ENCODE peak calls at places on chromosomes 4 and X, in six cellular contexts. One of them, this sample, is unnamed.

GRCh38 chrX:37353646-37354045 is 4.5 kb downstream of the PRRG1 start:
- DNase-seq in pancreas: no peak
- DNase-seq in right cardiac atrium: no peak
- DNase-seq in mesendoderm: no peak
- DNase-seq in HL-60: no peak
- DNase-seq in CD4-positive, alpha-beta memory T cell: no peak
- DNase-seq in this sample: no peak

GRCh38 chr4:182495986-182496385 is 252.8 kb downstream of the TENM3 start:
- DNase-seq in pancreas: no peak
- DNase-seq in right cardiac atrium: no peak
- DNase-seq in mesendoderm: no peak
- DNase-seq in HL-60: no peak
- DNase-seq in CD4-positive, alpha-beta memory T cell: no peak
- DNase-seq in this sample: no peak

GRCh38 chr4:48340276-48340904 is 939 bp upstream of the SLAIN2 start:
- DNase-seq in pancreas: no peak
- DNase-seq in right cardiac atrium: no peak
- DNase-seq in mesendoderm: peak
- DNase-seq in HL-60: peak
- DNase-seq in CD4-positive, alpha-beta memory T cell: no peak
- DNase-seq in this sample: no peak

GRCh38 chrX:21926527-21927278 is 13.8 kb upstream of the SMS start:
- DNase-seq in pancreas: no peak
- DNase-seq in right cardiac atrium: no peak
- DNase-seq in mesendoderm: peak
- DNase-seq in HL-60: no peak
- DNase-seq in CD4-positive, alpha-beta memory T cell: no peak
- DNase-seq in this sample: no peak

GRCh38 chrX:36978886-36979285 is 29.3 kb upstream of the FAM47C start:
- DNase-seq in pancreas: no peak
- DNase-seq in right cardiac atrium: no peak
- DNase-seq in mesendoderm: no peak
- DNase-seq in HL-60: no peak
- DNase-seq in CD4-positive, alpha-beta memory T cell: no peak
- DNase-seq in this sample: no peak

GRCh38 chr4:41670530-41670929 is 78.0 kb downstream of the PHOX2B start:
- DNase-seq in pancreas: peak
- DNase-seq in right cardiac atrium: no peak
- DNase-seq in mesendoderm: no peak
- DNase-seq in HL-60: no peak
- DNase-seq in CD4-positive, alpha-beta memory T cell: no peak
- DNase-seq in this sample: no peak

GRCh38 chr4:26885912-26886274 is 25.3 kb downstream of the STIM2 start:
- DNase-seq in pancreas: no peak
- DNase-seq in right cardiac atrium: no peak
- DNase-seq in mesendoderm: no peak
- DNase-seq in HL-60: peak
- DNase-seq in CD4-positive, alpha-beta memory T cell: peak
- DNase-seq in this sample: no peak

GRCh38 chr4:109334129-109334528 is 31.7 kb upstream of the COL25A1 start:
- DNase-seq in pancreas: no peak
- DNase-seq in right cardiac atrium: no peak
- DNase-seq in mesendoderm: no peak
- DNase-seq in HL-60: no peak
- DNase-seq in CD4-positive, alpha-beta memory T cell: no peak
- DNase-seq in this sample: no peak

GRCh38 chr4:11765849-11766453 is 337.3 kb upstream of the HS3ST1 start:
- DNase-seq in pancreas: no peak
- DNase-seq in right cardiac atrium: no peak
- DNase-seq in mesendoderm: peak
- DNase-seq in HL-60: peak
- DNase-seq in CD4-positive, alpha-beta memory T cell: no peak
- DNase-seq in this sample: peak

GRCh38 chr4:151983854-151984253 is 223.0 kb upstream of the GATB start:
- DNase-seq in pancreas: peak
- DNase-seq in right cardiac atrium: no peak
- DNase-seq in mesendoderm: no peak
- DNase-seq in HL-60: no peak
- DNase-seq in CD4-positive, alpha-beta memory T cell: no peak
- DNase-seq in this sample: peak

GRCh38 chr4:32884198-32884597 is 2164.0 kb downstream of the PCDH7 start:
- DNase-seq in pancreas: no peak
- DNase-seq in right cardiac atrium: no peak
- DNase-seq in mesendoderm: peak
- DNase-seq in HL-60: no peak
- DNase-seq in CD4-positive, alpha-beta memory T cell: no peak
- DNase-seq in this sample: no peak

GRCh38 chrX:44012484-44013096 is 39.4 kb upstream of the NDP start:
- DNase-seq in pancreas: no peak
- DNase-seq in right cardiac atrium: peak
- DNase-seq in mesendoderm: no peak
- DNase-seq in HL-60: peak
- DNase-seq in CD4-positive, alpha-beta memory T cell: no peak
- DNase-seq in this sample: peak

GRCh38 chr4:73086095-73086869 is 16.8 kb upstream of the COX18 start:
- DNase-seq in pancreas: no peak
- DNase-seq in right cardiac atrium: no peak
- DNase-seq in mesendoderm: no peak
- DNase-seq in HL-60: no peak
- DNase-seq in CD4-positive, alpha-beta memory T cell: peak
- DNase-seq in this sample: no peak

GRCh38 chr4:2255501-2256155 is 6.3 kb downstream of the MXD4 start:
- DNase-seq in pancreas: peak
- DNase-seq in right cardiac atrium: peak
- DNase-seq in mesendoderm: no peak
- DNase-seq in HL-60: no peak
- DNase-seq in CD4-positive, alpha-beta memory T cell: no peak
- DNase-seq in this sample: peak

GRCh38 chrX:12977761-12978204 is 2.9 kb downstream of the TMSB4X start:
- DNase-seq in pancreas: no peak
- DNase-seq in right cardiac atrium: no peak
- DNase-seq in mesendoderm: peak
- DNase-seq in HL-60: no peak
- DNase-seq in CD4-positive, alpha-beta memory T cell: no peak
- DNase-seq in this sample: no peak

GRCh38 chrX:3407785-3408184 is 61.3 kb upstream of the MXRA5 start:
- DNase-seq in pancreas: no peak
- DNase-seq in right cardiac atrium: no peak
- DNase-seq in mesendoderm: no peak
- DNase-seq in HL-60: no peak
- DNase-seq in CD4-positive, alpha-beta memory T cell: no peak
- DNase-seq in this sample: no peak

GRCh38 chrX:133042260-133042659 is 54.6 kb downstream of the USP26 start:
- DNase-seq in pancreas: no peak
- DNase-seq in right cardiac atrium: no peak
- DNase-seq in mesendoderm: no peak
- DNase-seq in HL-60: no peak
- DNase-seq in CD4-positive, alpha-beta memory T cell: no peak
- DNase-seq in this sample: no peak

GRCh38 chrX:11193035-11193469 is 81.9 kb downstream of the HCCS start:
- DNase-seq in pancreas: no peak
- DNase-seq in right cardiac atrium: no peak
- DNase-seq in mesendoderm: no peak
- DNase-seq in HL-60: no peak
- DNase-seq in CD4-positive, alpha-beta memory T cell: no peak
- DNase-seq in this sample: no peak

GRCh38 chr4:151324449-151325319 is 721 bp downstream of the SH3D19 start:
- DNase-seq in pancreas: peak
- DNase-seq in right cardiac atrium: peak
- DNase-seq in mesendoderm: peak
- DNase-seq in HL-60: no peak
- DNase-seq in CD4-positive, alpha-beta memory T cell: no peak
- DNase-seq in this sample: peak

GRCh38 chr4:38128478-38129451 is 168.6 kb downstream of the PTTG2 start:
- DNase-seq in pancreas: no peak
- DNase-seq in right cardiac atrium: no peak
- DNase-seq in mesendoderm: peak
- DNase-seq in HL-60: no peak
- DNase-seq in CD4-positive, alpha-beta memory T cell: peak
- DNase-seq in this sample: no peak

GRCh38 chr4:14719053-14719452 is 283.2 kb upstream of the CPEB2 start:
- DNase-seq in pancreas: no peak
- DNase-seq in right cardiac atrium: no peak
- DNase-seq in mesendoderm: no peak
- DNase-seq in HL-60: no peak
- DNase-seq in CD4-positive, alpha-beta memory T cell: no peak
- DNase-seq in this sample: no peak

GRCh38 chrX:153688534-153688899 is 791 bp downstream of the SLC6A8 start:
- DNase-seq in pancreas: no peak
- DNase-seq in right cardiac atrium: peak
- DNase-seq in mesendoderm: no peak
- DNase-seq in HL-60: no peak
- DNase-seq in CD4-positive, alpha-beta memory T cell: no peak
- DNase-seq in this sample: no peak

GRCh38 chrX:99795495-99795894 is 614.6 kb downstream of the PCDH19 start:
- DNase-seq in pancreas: no peak
- DNase-seq in right cardiac atrium: no peak
- DNase-seq in mesendoderm: no peak
- DNase-seq in HL-60: no peak
- DNase-seq in CD4-positive, alpha-beta memory T cell: no peak
- DNase-seq in this sample: no peak

GRCh38 chrX:78024349-78025108 is 55.1 kb upstream of the PGAM4 start:
- DNase-seq in pancreas: peak
- DNase-seq in right cardiac atrium: no peak
- DNase-seq in mesendoderm: peak
- DNase-seq in HL-60: peak
- DNase-seq in CD4-positive, alpha-beta memory T cell: peak
- DNase-seq in this sample: no peak

GRCh38 chr4:83223781-83224180 is 60.8 kb downstream of the COQ2 start:
- DNase-seq in pancreas: no peak
- DNase-seq in right cardiac atrium: no peak
- DNase-seq in mesendoderm: no peak
- DNase-seq in HL-60: no peak
- DNase-seq in CD4-positive, alpha-beta memory T cell: no peak
- DNase-seq in this sample: no peak

GRCh38 chr4:60042231-60042652 is 1157.9 kb upstream of the ADGRL3 start:
- DNase-seq in pancreas: no peak
- DNase-seq in right cardiac atrium: no peak
- DNase-seq in mesendoderm: no peak
- DNase-seq in HL-60: no peak
- DNase-seq in CD4-positive, alpha-beta memory T cell: no peak
- DNase-seq in this sample: no peak

GRCh38 chr4:176872461-176872860 is 79.7 kb upstream of the VEGFC start:
- DNase-seq in pancreas: no peak
- DNase-seq in right cardiac atrium: no peak
- DNase-seq in mesendoderm: no peak
- DNase-seq in HL-60: no peak
- DNase-seq in CD4-positive, alpha-beta memory T cell: no peak
- DNase-seq in this sample: no peak

GRCh38 chr4:176875441-176875930 is 82.8 kb upstream of the VEGFC start:
- DNase-seq in pancreas: no peak
- DNase-seq in right cardiac atrium: no peak
- DNase-seq in mesendoderm: no peak
- DNase-seq in HL-60: no peak
- DNase-seq in CD4-positive, alpha-beta memory T cell: no peak
- DNase-seq in this sample: no peak

GRCh38 chr4:176879370-176880116 is 86.8 kb upstream of the VEGFC start:
- DNase-seq in pancreas: no peak
- DNase-seq in right cardiac atrium: no peak
- DNase-seq in mesendoderm: no peak
- DNase-seq in HL-60: no peak
- DNase-seq in CD4-positive, alpha-beta memory T cell: no peak
- DNase-seq in this sample: no peak

GRCh38 chr4:176875026-176875425 is 82.3 kb upstream of the VEGFC start:
- DNase-seq in pancreas: no peak
- DNase-seq in right cardiac atrium: no peak
- DNase-seq in mesendoderm: no peak
- DNase-seq in HL-60: no peak
- DNase-seq in CD4-positive, alpha-beta memory T cell: no peak
- DNase-seq in this sample: no peak
- H3K27ac ChIP-seq in pancreas: no peak
- H3K27ac ChIP-seq in right cardiac atrium: no peak
- H3K27ac ChIP-seq in mesendoderm: no peak
- H3K27ac ChIP-seq in HL-60: no peak
- H3K27ac ChIP-seq in CD4-positive, alpha-beta memory T cell: no peak
- H3K27ac ChIP-seq in this sample: no peak

GRCh38 chr4:55634417-55635128 is 1.5 kb downstream of the NMU start:
- DNase-seq in pancreas: no peak
- DNase-seq in right cardiac atrium: no peak
- DNase-seq in mesendoderm: peak
- DNase-seq in HL-60: no peak
- DNase-seq in CD4-positive, alpha-beta memory T cell: no peak
- DNase-seq in this sample: no peak

GRCh38 chr4:55633903-55634302 is 2.2 kb downstream of the NMU start:
- DNase-seq in pancreas: no peak
- DNase-seq in right cardiac atrium: no peak
- DNase-seq in mesendoderm: peak
- DNase-seq in HL-60: no peak
- DNase-seq in CD4-positive, alpha-beta memory T cell: no peak
- DNase-seq in this sample: no peak

GRCh38 chr4:55635760-55636621 is at the start of gene NMU:
- DNase-seq in pancreas: peak
- DNase-seq in right cardiac atrium: peak
- DNase-seq in mesendoderm: peak
- DNase-seq in HL-60: no peak
- DNase-seq in CD4-positive, alpha-beta memory T cell: peak
- DNase-seq in this sample: peak

GRCh38 chr4:55636622-55636999 is 513 bp upstream of the NMU start:
- DNase-seq in pancreas: no peak
- DNase-seq in right cardiac atrium: no peak
- DNase-seq in mesendoderm: peak
- DNase-seq in HL-60: no peak
- DNase-seq in CD4-positive, alpha-beta memory T cell: no peak
- DNase-seq in this sample: no peak

GRCh38 chr4:55635282-55635681 is 816 bp downstream of the NMU start:
- DNase-seq in pancreas: no peak
- DNase-seq in right cardiac atrium: no peak
- DNase-seq in mesendoderm: peak
- DNase-seq in HL-60: no peak
- DNase-seq in CD4-positive, alpha-beta memory T cell: no peak
- DNase-seq in this sample: no peak
- H3K4me3 ChIP-seq in pancreas: no peak
- H3K4me3 ChIP-seq in right cardiac atrium: no peak
- H3K4me3 ChIP-seq in mesendoderm: peak
- H3K4me3 ChIP-seq in HL-60: no peak
- H3K4me3 ChIP-seq in CD4-positive, alpha-beta memory T cell: peak
- H3K4me3 ChIP-seq in this sample: peak

GRCh38 chr4:184825394-184826314 is at the start of gene ACSL1:
- DNase-seq in pancreas: peak
- DNase-seq in right cardiac atrium: peak
- DNase-seq in mesendoderm: peak
- DNase-seq in HL-60: peak
- DNase-seq in CD4-positive, alpha-beta memory T cell: peak
- DNase-seq in this sample: peak
- H3K27ac ChIP-seq in pancreas: peak
- H3K27ac ChIP-seq in right cardiac atrium: peak
- H3K27ac ChIP-seq in mesendoderm: no peak
- H3K27ac ChIP-seq in HL-60: peak
- H3K27ac ChIP-seq in CD4-positive, alpha-beta memory T cell: peak
- H3K27ac ChIP-seq in this sample: peak

DNA sequence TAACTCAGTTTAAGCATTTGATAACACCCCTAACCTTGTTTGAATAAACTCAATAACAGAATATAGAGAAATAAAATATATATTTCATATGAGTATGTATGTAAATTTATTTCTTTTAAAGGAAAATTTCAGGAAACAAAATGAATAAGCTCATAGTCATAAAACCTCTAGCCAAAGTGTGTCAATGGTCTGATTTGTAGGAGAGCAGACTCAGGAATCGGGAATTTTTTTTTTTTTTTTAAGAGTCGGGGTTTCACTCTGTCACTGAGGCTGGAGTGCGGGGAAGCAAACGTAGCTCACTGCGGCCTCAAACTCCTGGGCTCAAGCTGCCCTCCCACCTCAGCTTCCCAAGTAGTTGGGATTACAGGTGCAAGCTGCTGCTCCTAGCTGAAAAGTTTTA is 2.4 kb downstream of the PKD2 start:
- DNase-seq in pancreas: no peak
- DNase-seq in right cardiac atrium: no peak
- DNase-seq in mesendoderm: no peak
- DNase-seq in HL-60: no peak
- DNase-seq in CD4-positive, alpha-beta memory T cell: no peak
- DNase-seq in this sample: no peak
- H3K4me3 ChIP-seq in pancreas: no peak
- H3K4me3 ChIP-seq in right cardiac atrium: no peak
- H3K4me3 ChIP-seq in mesendoderm: no peak
- H3K4me3 ChIP-seq in HL-60: no peak
- H3K4me3 ChIP-seq in CD4-positive, alpha-beta memory T cell: no peak
- H3K4me3 ChIP-seq in this sample: no peak